ENCODE peak calls at places on chromosomes 2 and 18, in four cellular contexts. I is GM23248, E is PC-3, K is HCT116. O is an unnamed sample.

GRCh38 chr2:37617119-37617892 is 54.1 kb downstream of the CDC42EP3 start:
- DNase-seq in I (no peak), E (no peak), K (no peak), O (no peak)

GRCh38 chr2:23480991-23481797 is 96.2 kb downstream of the KLHL29 start:
- DNase-seq in I (peak), E (peak), K (peak), O (no peak)

GRCh38 chr18:43578636-43579203 is 301.4 kb upstream of the SYT4 start:
- DNase-seq in I (no peak), E (no peak), K (no peak), O (no peak)

GRCh38 chr2:37414470-37414949 is 70.1 kb downstream of the QPCT start:
- DNase-seq in I (peak), E (peak), K (peak), O (peak)

GRCh38 chr2:219542931-219543595 is 546 bp downstream of the CHPF start:
- DNase-seq in I (peak), E (peak), K (no peak), O (peak)

GRCh38 chr18:10454800-10455550 is 540 bp downstream of the APCDD1 start:
- DNase-seq in I (peak), E (no peak), K (no peak), O (no peak)

GRCh38 chr2:135037831-135038230 is 9.4 kb downstream of the MAP3K19 start:
- DNase-seq in I (peak), E (no peak), K (no peak), O (no peak)

GRCh38 chr2:49465157-49465831 is 311.0 kb upstream of the FSHR start:
- DNase-seq in I (no peak), E (no peak), K (no peak), O (no peak)

GRCh38 chr2:235570256-235570655 is 76.4 kb downstream of the AGAP1 start:
- DNase-seq in I (peak), E (no peak), K (no peak), O (no peak)

GRCh38 chr2:197804758-197805597 is 585 bp downstream of the PLCL1 start:
- DNase-seq in I (peak), E (no peak), K (no peak), O (peak)

GRCh38 chr2:135600915-135601314 is 69.6 kb downstream of the R3HDM1 start:
- DNase-seq in I (peak), E (peak), K (no peak), O (no peak)

GRCh38 chr2:108635630-108636354 is 83.5 kb upstream of the RANBP2 start:
- DNase-seq in I (no peak), E (no peak), K (no peak), O (no peak)

GRCh38 chr18:60146220-60146960 is 226.2 kb downstream of the MC4R start:
- DNase-seq in I (peak), E (no peak), K (no peak), O (no peak)

GRCh38 chr2:42245392-42245791 is 76.2 kb downstream of the EML4 start:
- DNase-seq in I (no peak), E (no peak), K (no peak), O (no peak)

GRCh38 chr2:40028792-40029488 is 249.9 kb upstream of the THUMPD2 start:
- DNase-seq in I (no peak), E (peak), K (no peak), O (no peak)

GRCh38 chr2:195470622-195471021 is 186.4 kb upstream of the SLC39A10 start:
- DNase-seq in I (no peak), E (no peak), K (no peak), O (no peak)

GRCh38 chr2:123953848-123954247 is 71.2 kb upstream of the CNTNAP5 start:
- DNase-seq in I (peak), E (peak), K (no peak), O (no peak)

GRCh38 chr2:3368261-3368722 is 9.3 kb downstream of the EIPR1 start:
- DNase-seq in I (no peak), E (no peak), K (no peak), O (no peak)

GRCh38 chr18:57008001-57008686 is 138.7 kb upstream of the BOD1L2 start:
- DNase-seq in I (no peak), E (no peak), K (no peak), O (no peak)

GRCh38 chr2:169110919-169111318 is 41.6 kb downstream of the DHRS9 start:
- DNase-seq in I (peak), E (no peak), K (no peak), O (peak)

GRCh38 chr2:437772-438393 is 150.0 kb upstream of the ALKAL2 start:
- DNase-seq in I (no peak), E (peak), K (no peak), O (no peak)

GRCh38 chr2:111111101-111111755 is 9.5 kb upstream of the BCL2L11 start:
- DNase-seq in I (no peak), E (no peak), K (no peak), O (no peak)

GRCh38 chr2:216163518-216163917 is 54.4 kb downstream of the XRCC5 start:
- DNase-seq in I (no peak), E (no peak), K (no peak), O (no peak)

GRCh38 chr2:72562451-72563153 is 263.2 kb downstream of the EXOC6B start:
- DNase-seq in I (peak), E (no peak), K (no peak), O (peak)

GRCh38 chr2:218716070-218716469 is 5.4 kb downstream of the TTLL4 start:
- DNase-seq in I (no peak), E (peak), K (no peak), O (no peak)

GRCh38 chr18:72419914-72420313 is 124.2 kb downstream of the CBLN2 start:
- DNase-seq in I (no peak), E (no peak), K (no peak), O (no peak)

GRCh38 chr2:120861576-120862191 is 126.0 kb downstream of the GLI2 start:
- DNase-seq in I (no peak), E (no peak), K (no peak), O (peak)

GRCh38 chr18:31302991-31303390 is 15.0 kb upstream of the DSG1 start:
- DNase-seq in I (no peak), E (peak), K (peak), O (no peak)

GRCh38 chr2:64700133-64700809 is 46.6 kb upstream of the SERTAD2 start:
- DNase-seq in I (peak), E (peak), K (no peak), O (no peak)

GRCh38 chr2:100541404-100541803 is 21.4 kb upstream of the PDCL3 start:
- DNase-seq in I (no peak), E (peak), K (no peak), O (no peak)
- TF ChIP-seq EZH2 in I (no peak), E (no peak), K (no peak), O (no peak)

GRCh38 chr2:26185954-26186353 is 13.1 kb downstream of the GAREM2 start:
- DNase-seq in I (no peak), E (no peak), K (no peak), O (no peak)

GRCh38 chr2:26186371-26186770 is 13.5 kb downstream of the GAREM2 start:
- DNase-seq in I (no peak), E (no peak), K (no peak), O (no peak)

GRCh38 chr2:26185304-26185928 is 12.5 kb downstream of the GAREM2 start:
- DNase-seq in I (peak), E (no peak), K (no peak), O (no peak)

GRCh38 chr2:26184086-26184485 is 11.2 kb downstream of the GAREM2 start:
- DNase-seq in I (no peak), E (no peak), K (no peak), O (no peak)

DNA sequence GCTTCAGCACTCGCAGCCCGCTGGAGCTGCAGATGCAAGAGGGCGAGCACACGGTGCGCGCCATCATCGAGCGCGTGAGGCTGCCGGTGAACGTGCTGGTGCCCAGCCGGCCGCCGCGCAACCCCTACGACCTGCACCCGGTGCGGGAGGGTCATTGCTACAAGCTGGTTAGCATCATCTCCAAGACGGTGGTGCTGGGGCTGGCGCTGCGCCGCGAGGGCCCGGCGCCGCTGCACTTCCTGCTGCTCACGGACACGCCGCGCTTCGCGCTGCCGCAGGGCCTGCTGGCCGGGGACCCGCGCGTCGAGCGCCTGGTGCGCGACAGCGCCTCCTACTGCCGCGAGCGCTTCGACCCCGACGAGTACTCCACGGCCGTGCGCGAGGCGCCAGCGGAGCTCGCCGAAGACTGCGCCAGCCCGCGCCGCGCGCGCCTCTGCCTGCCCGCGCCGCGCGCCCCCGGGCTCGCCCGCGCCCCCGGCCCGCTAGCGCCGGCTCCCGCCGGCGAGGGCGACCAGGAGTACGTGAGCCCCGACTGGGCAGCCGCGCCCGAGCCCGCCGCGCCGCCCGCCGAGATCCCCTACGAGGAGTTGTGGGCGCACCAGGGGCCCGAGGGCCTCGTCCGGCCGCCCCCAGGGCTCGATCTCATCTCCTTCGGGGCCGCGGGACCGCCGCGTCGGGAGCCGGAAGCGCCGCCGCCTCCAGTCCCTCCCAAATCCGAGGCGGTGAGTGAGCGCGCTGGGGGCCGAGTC is 11.8 kb downstream of the GAREM2 start:
- DNase-seq in I (peak), E (no peak), K (peak), O (peak)
- TF ChIP-seq EZH2phosphoT487 in I (no peak), E (no peak), K (no peak), O (no peak)

GRCh38 chr18:907880-908512 is 3.3 kb downstream of the ADCYAP1 start:
- DNase-seq in I (no peak), E (no peak), K (no peak), O (peak)
- TF ChIP-seq EZH2 in I (peak), E (peak), K (no peak), O (peak)

DNA sequence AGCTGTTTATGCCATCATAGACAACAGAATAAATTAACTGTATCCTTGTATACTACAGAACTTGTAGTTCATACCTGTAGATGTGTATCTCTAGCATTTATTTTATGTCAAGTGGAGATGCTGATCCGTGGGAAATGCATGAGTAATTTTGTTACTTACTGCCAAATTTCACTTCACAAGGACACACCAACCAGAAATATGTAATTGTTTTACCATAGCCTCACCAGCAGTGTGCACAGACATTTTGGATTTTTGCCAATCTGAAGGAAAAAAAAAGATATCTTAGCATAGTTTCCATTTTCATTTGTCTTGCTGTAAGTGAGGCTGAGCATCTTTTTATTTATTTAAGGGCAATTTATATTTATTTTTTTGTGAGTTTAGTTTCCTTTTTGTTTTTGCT is 265.1 kb upstream of the OSR1 start:
- DNase-seq in I (peak), E (peak), K (no peak), O (no peak)
- TF ChIP-seq EZH2phosphoT487 in I (no peak), E (no peak), K (no peak), O (no peak)

GRCh38 chr2:99140860-99141109 is 722 bp upstream of the C2orf15 start:
- DNase-seq in I (no peak), E (no peak), K (peak), O (peak)
- TF ChIP-seq EZH2 in I (no peak), E (no peak), K (no peak), O (no peak)

GRCh38 chr18:44846450-44846849 is 165.8 kb downstream of the SETBP1 start:
- DNase-seq in I (no peak), E (no peak), K (no peak), O (no peak)

GRCh38 chr18:44852216-44852615 is 171.5 kb downstream of the SETBP1 start:
- DNase-seq in I (no peak), E (no peak), K (no peak), O (no peak)

GRCh38 chr18:44849361-44849760 is 168.7 kb downstream of the SETBP1 start:
- DNase-seq in I (no peak), E (no peak), K (no peak), O (no peak)

GRCh38 chr18:44851806-44852205 is 171.1 kb downstream of the SETBP1 start:
- DNase-seq in I (no peak), E (no peak), K (no peak), O (peak)

GRCh38 chr18:44848931-44849330 is 168.2 kb downstream of the SETBP1 start:
- DNase-seq in I (no peak), E (no peak), K (no peak), O (no peak)
- TF ChIP-seq EZH2phosphoT487 in I (no peak), E (no peak), K (no peak), O (no peak)

DNA sequence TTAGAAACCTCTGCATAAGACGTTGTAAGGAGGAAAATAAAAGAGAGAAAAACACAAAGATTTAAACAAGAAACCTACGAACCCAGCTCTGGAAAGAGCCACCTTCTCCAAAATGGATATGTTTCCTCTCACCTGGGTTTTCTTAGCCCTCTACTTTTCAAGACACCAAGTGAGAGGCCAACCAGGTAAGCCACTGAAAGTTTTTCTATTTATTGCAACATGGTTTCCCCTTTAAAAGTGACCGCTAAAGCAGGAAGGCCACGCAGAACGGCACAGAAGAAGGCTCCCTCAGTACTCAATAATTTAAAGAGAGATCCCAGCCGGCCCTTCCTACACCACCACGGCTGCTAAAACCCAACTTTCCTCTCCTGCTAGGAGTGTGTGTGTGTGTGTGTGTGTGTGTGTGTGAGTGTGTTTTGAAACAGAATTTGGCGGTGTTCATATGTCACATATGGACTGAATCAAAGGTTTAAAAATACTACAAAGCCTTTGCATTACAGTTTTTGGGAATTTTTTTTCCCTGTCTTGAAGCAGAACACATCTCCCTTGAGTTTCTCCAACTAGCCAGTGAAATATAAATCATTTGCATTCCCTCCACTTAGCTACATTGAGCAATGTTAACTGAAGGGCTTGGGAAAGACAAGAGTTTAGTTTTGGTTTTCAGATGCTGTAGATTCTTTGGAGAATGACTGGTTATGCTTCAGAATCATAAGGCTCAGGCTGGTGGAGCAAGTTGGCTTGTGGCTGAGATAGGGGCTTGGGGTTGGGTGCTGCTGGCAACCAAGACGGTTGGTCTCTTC is 1.1 kb downstream of the NRP2 start:
- DNase-seq in I (peak), E (peak), K (no peak), O (no peak)
- TF ChIP-seq EZH2 in I (no peak), E (no peak), K (no peak), O (no peak)

GRCh38 chr18:67776929-67777328 is 260.4 kb upstream of the DSEL start:
- DNase-seq in I (peak), E (peak), K (no peak), O (no peak)

GRCh38 chr18:67770520-67770919 is 254.0 kb upstream of the DSEL start:
- DNase-seq in I (no peak), E (no peak), K (no peak), O (no peak)

GRCh38 chr18:67766930-67767329 is 250.4 kb upstream of the DSEL start:
- DNase-seq in I (peak), E (peak), K (no peak), O (no peak)

DNA sequence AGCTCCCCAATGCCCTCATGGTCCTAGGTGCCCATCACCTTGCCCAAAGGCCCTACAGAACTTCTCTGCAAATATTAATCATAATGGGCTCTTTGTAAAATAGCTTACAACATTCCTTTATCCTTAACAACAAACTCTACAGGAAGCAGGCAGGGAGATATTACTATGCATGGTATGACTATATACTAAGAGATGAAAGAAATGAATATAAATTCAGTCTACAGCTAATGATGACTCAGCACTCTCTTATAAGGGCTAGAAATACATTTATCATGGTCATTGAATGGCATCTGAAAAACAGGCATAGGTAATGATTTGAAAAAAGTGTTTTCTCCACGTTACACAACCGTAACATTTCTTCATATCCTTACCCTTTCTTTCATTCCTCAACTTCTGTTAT is 254.8 kb upstream of the DSEL start:
- DNase-seq in I (peak), E (peak), K (no peak), O (no peak)
- TF ChIP-seq EZH2phosphoT487 in I (no peak), E (no peak), K (no peak), O (no peak)

DNA sequence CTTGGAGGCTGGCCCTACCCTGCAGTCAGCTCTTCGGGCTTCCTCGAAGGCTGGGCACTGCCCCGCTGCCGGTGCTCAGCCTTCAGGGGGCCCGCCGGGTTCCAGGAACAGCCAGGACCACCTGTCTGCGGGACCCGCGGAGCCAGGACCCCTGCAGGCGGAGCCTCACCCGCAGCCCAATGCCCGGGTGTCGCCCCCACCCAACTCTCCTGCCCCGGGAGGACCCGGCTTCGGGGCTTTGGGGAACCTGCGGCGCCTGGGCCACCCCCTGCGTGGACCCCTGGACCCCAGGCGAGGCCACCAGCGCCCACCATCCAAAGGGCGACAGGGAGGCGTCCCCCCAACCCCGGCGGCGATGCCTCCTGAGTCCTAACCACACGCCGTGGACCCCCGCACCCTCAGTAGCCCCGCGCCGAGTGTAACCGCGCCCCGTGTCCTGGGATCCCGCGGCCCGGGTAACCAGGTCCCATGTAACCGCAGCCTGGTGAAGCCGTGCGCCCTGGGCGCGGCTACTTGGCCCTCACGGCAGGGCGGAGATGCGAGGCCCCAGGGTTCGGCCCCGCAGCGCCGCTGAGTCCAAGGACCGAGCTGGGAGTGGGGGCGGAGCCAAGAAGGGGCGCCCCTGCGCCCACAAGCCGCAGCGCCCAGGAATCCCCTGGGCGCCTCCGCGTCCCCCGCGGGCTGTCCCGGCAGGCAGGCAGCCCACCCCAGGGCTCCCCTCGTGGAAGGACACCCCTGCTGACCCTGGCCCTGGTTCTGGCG is 11.0 kb upstream of the UBE2F start:
- DNase-seq in I (peak), E (no peak), K (no peak), O (peak)
- TF ChIP-seq EZH2 in I (no peak), E (no peak), K (no peak), O (peak)

GRCh38 chr2:233147829-233148167 is 87.7 kb downstream of the INPP5D start:
- DNase-seq in I (no peak), E (no peak), K (no peak), O (no peak)

GRCh38 chr2:233146194-233146593 is 86.1 kb downstream of the INPP5D start:
- DNase-seq in I (no peak), E (no peak), K (no peak), O (no peak)

GRCh38 chr2:233145726-233146125 is 85.6 kb downstream of the INPP5D start:
- DNase-seq in I (no peak), E (no peak), K (no peak), O (no peak)

GRCh38 chr2:233147136-233147828 is 87.1 kb downstream of the INPP5D start:
- DNase-seq in I (no peak), E (no peak), K (no peak), O (no peak)

GRCh38 chr2:233148354-233148753 is 88.2 kb downstream of the INPP5D start:
- DNase-seq in I (no peak), E (no peak), K (no peak), O (no peak)
- TF ChIP-seq EZH2phosphoT487 in I (no peak), E (no peak), K (no peak), O (no peak)

O was measured in neural progenitor cell.